ENCODE peak calls at places on chromosomes 11 and 22, in five cellular contexts. O is hepatocyte, B is thoracic aorta, F is tibial artery, P is ovary. N is an unnamed sample.

GRCh38 chr11:61955031-61955415 is 4.9 kb downstream of the BEST1 start:
- DNase-seq in O (peak), B (no peak), F (peak), P (peak), N (peak)

GRCh38 chr22:39302431-39302960 is 16.9 kb downstream of the RPL3 start:
- DNase-seq in O (no peak), B (no peak), F (no peak), P (no peak), N (no peak)

GRCh38 chr11:69257838-69258658 is 35.9 kb upstream of the MYEOV start:
- DNase-seq in O (no peak), B (no peak), F (peak), P (no peak), N (no peak)

GRCh38 chr11:102553835-102554282 is 23.3 kb upstream of the MMP7 start:
- DNase-seq in O (no peak), B (no peak), F (no peak), P (no peak), N (peak)

GRCh38 chr11:45154276-45154675 is 7.8 kb downstream of the PRDM11 start:
- DNase-seq in O (no peak), B (no peak), F (peak), P (no peak), N (no peak)

GRCh38 chr22:41206719-41207118 is 1.6 kb downstream of the L3MBTL2 start:
- DNase-seq in O (no peak), B (no peak), F (no peak), P (no peak), N (no peak)

GRCh38 chr11:4038973-4039372 is 55.6 kb upstream of the RRM1 start:
- DNase-seq in O (no peak), B (no peak), F (no peak), P (no peak), N (peak)

GRCh38 chr11:105211806-105212531 is 72.4 kb upstream of the CARD18 start:
- DNase-seq in O (no peak), B (no peak), F (no peak), P (no peak), N (no peak)

GRCh38 chr11:73308963-73309960 is 1.2 kb downstream of the ARHGEF17 start:
- DNase-seq in O (peak), B (peak), F (peak), P (peak), N (peak)

GRCh38 chr11:2192435-2192834 is 20.8 kb upstream of the TH start:
- DNase-seq in O (no peak), B (no peak), F (no peak), P (no peak), N (no peak)

GRCh38 chr11:13260196-13260962 is 17.2 kb upstream of the BMAL1 start:
- DNase-seq in O (no peak), B (no peak), F (no peak), P (no peak), N (peak)

GRCh38 chr11:898540-899190 is 11.9 kb downstream of the CHID1 start:
- DNase-seq in O (no peak), B (no peak), F (no peak), P (no peak), N (no peak)

GRCh38 chr11:124551189-124551588 is 7.7 kb upstream of the OR8B12 start:
- DNase-seq in O (no peak), B (no peak), F (no peak), P (no peak), N (no peak)

GRCh38 chr22:28976588-28976987 is 85.0 kb downstream of the C22orf31 start:
- DNase-seq in O (no peak), B (no peak), F (no peak), P (no peak), N (peak)

GRCh38 chr11:339963-340362 is 19.3 kb upstream of the IFITM3 start:
- DNase-seq in O (no peak), B (no peak), F (no peak), P (no peak), N (no peak)

GRCh38 chr11:118996926-118997626 is 862 bp upstream of the CENATAC start:
- DNase-seq in O (no peak), B (no peak), F (no peak), P (peak), N (peak)

GRCh38 chr22:38879102-38879729 is 7.2 kb upstream of the CBX6 start:
- DNase-seq in O (no peak), B (no peak), F (peak), P (no peak), N (no peak)

GRCh38 chr11:116065986-116066385 is 561.8 kb upstream of the CADM1 start:
- DNase-seq in O (no peak), B (no peak), F (no peak), P (no peak), N (no peak)

GRCh38 chr11:25593221-25593620 is 738.7 kb upstream of the ANO3 start:
- DNase-seq in O (no peak), B (no peak), F (no peak), P (no peak), N (no peak)

GRCh38 chr11:128970598-128971190 is 28.0 kb upstream of the TP53AIP1 start:
- DNase-seq in O (no peak), B (no peak), F (no peak), P (no peak), N (no peak)

GRCh38 chr11:94849836-94850235 is 81.7 kb downstream of the AMOTL1 start:
- DNase-seq in O (no peak), B (no peak), F (no peak), P (peak), N (no peak)

GRCh38 chr11:62054484-62055121 is 69.2 kb upstream of the INCENP start:
- DNase-seq in O (peak), B (no peak), F (no peak), P (no peak), N (peak)

GRCh38 chr11:12216100-12216499 is 105.7 kb downstream of the MICAL2 start:
- DNase-seq in O (no peak), B (no peak), F (no peak), P (no peak), N (no peak)

GRCh38 chr11:120146413-120147093 is 8.6 kb upstream of the TRIM29 start:
- DNase-seq in O (no peak), B (no peak), F (peak), P (no peak), N (no peak)

GRCh38 chr11:3133456-3134217 is 31.5 kb downstream of the OSBPL5 start:
- DNase-seq in O (no peak), B (no peak), F (peak), P (no peak), N (no peak)

GRCh38 chr11:126317681-126318641 is 14.1 kb downstream of the DCPS start:
- DNase-seq in O (peak), B (no peak), F (peak), P (peak), N (peak)

GRCh38 chr11:128146926-128147605 is 440.3 kb downstream of the ETS1 start:
- DNase-seq in O (no peak), B (no peak), F (no peak), P (no peak), N (peak)

DNA sequence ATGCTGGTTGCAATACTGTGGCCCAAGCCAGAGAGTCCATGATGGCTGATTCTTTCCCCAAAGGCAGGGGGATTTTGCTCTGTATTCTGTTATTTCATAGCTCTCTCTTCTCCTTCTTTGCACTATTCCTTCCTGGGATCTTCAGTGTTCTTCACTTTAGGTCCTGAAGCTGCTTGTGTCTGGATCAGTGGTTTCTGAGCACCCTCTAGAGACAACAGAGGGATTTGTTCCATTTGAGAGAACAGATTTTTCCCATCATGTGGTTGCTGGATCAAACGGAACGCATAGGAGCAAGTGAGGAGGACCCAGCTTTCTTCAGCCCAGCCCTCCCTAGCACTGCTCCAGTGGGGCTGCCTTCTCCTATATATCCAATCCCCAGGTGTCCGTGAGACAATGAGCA is 68.7 kb upstream of the SYN3 start:
- DNase-seq in O (peak), B (no peak), F (no peak), P (no peak), N (peak)
- TF ChIP-seq CTCF in O (peak), B (no peak), F (no peak), P (no peak), N (peak)

GRCh38 chr11:57124912-57125311 is 56.8 kb upstream of the LRRC55 start:
- DNase-seq in O (no peak), B (no peak), F (no peak), P (no peak), N (no peak)

GRCh38 chr11:57121996-57122395 is 59.8 kb upstream of the LRRC55 start:
- DNase-seq in O (no peak), B (no peak), F (no peak), P (no peak), N (no peak)

GRCh38 chr11:57123590-57123989 is 58.2 kb upstream of the LRRC55 start:
- DNase-seq in O (peak), B (no peak), F (no peak), P (no peak), N (no peak)

GRCh38 chr11:57126766-57127400 is 54.9 kb upstream of the LRRC55 start:
- DNase-seq in O (no peak), B (no peak), F (no peak), P (no peak), N (no peak)

GRCh38 chr11:57124460-57124859 is 57.3 kb upstream of the LRRC55 start:
- DNase-seq in O (no peak), B (no peak), F (no peak), P (no peak), N (no peak)
- H3K27ac ChIP-seq in O (no peak), B (no peak), F (no peak), P (no peak), N (no peak)

GRCh38 chr11:65790104-65790901 is 3.4 kb downstream of the OVOL1 start:
- DNase-seq in O (no peak), B (no peak), F (no peak), P (no peak), N (no peak)
- TF ChIP-seq CTCF in O (no peak), B (no peak), F (no peak), P (no peak), N (no peak)

DNA sequence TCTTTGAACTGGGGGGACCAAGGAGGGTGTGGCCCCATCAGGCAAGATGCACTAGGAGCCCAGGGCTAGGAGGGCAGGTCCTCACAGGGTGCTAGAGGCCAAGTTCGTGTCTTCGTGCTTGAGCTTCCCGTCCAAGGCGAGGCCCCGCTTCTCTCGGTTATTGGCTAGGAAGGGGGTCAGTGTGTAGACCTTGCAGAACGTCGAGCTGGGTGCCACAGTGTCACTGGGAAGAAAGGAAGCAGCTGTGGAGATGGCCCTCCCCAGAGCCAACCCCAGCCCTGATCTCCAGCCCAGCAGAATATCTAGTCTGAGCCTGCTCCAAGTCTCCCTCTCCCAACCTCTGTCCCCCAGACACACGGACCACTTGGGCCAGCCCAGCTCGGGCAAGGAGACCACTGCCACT is 33.4 kb downstream of the TPBGL start:
- DNase-seq in O (no peak), B (no peak), F (peak), P (peak), N (no peak)
- H3K27ac ChIP-seq in O (no peak), B (no peak), F (no peak), P (no peak), N (no peak)

GRCh38 chr11:8209208-8209807 is 40.5 kb upstream of the RIC3 start:
- DNase-seq in O (no peak), B (no peak), F (no peak), P (no peak), N (no peak)
- TF ChIP-seq CTCF in O (peak), B (peak), F (no peak), P (no peak), N (peak)

N was measured in mammary epithelial cell.